ENCODE peak calls at places on chromosomes 11 and 22, in eight cellular contexts. N is bronchial epithelial cell, A is cardiac muscle cell, U is ovary, H is PC-3, I is heart left ventricle, M is right atrium auricular region, X is tibial nerve. E is an unnamed sample. For H3K36me3, the result is how much of the 10 kb centered on the place peaks cover.

GRCh38 chr22:41636467-41636866 is 15.4 kb downstream of the XRCC6 start:
- DNase-seq in X (no peak), I (peak), M (peak), U (no peak), A (no peak), N (peak), H (peak), E (no peak)

GRCh38 chr22:31286360-31287255 is 5.7 kb downstream of the PIK3IP1 start:
- DNase-seq in N (no peak), A (peak), U (no peak), X (no peak), H (no peak), I (no peak), M (no peak), E (no peak)

GRCh38 chr22:23192558-23192957 is 12.2 kb downstream of the BCR start:
- DNase-seq in X (no peak), H (no peak), I (no peak), U (no peak), M (no peak), A (no peak), N (no peak), E (peak)

GRCh38 chr22:46984751-46985506 is 222.5 kb downstream of the TBC1D22A start:
- DNase-seq in U (no peak), M (no peak), A (no peak), N (peak), I (no peak), X (no peak), H (peak), E (peak)

GRCh38 chr11:36073411-36074203 is 129.7 kb downstream of the LDLRAD3 start:
- DNase-seq in I (peak), X (no peak), M (no peak), U (peak), N (peak), A (no peak), H (peak), E (peak)

GRCh38 chr11:76980196-76980595 is 54.0 kb upstream of the B3GNT6 start:
- DNase-seq in M (no peak), I (no peak), N (no peak), U (no peak), H (no peak), A (no peak), X (no peak), E (no peak)

GRCh38 chr11:78708388-78708787 is 133.7 kb upstream of the NARS2 start:
- DNase-seq in X (no peak), M (no peak), I (no peak), U (no peak), H (peak), N (peak), A (no peak), E (no peak)

GRCh38 chr11:59186130-59186594 is 14.2 kb downstream of the DTX4 start:
- DNase-seq in A (no peak), N (peak), X (no peak), I (no peak), U (no peak), M (no peak), H (peak), E (no peak)

GRCh38 chr11:96259053-96259837 is 83.8 kb downstream of the MAML2 start:
- DNase-seq in X (no peak), M (no peak), A (no peak), H (peak), N (peak), I (no peak), U (no peak), E (no peak)

GRCh38 chr22:27999876-28000275 is 80.8 kb upstream of the PITPNB start:
- DNase-seq in A (no peak), N (no peak), I (no peak), X (no peak), H (no peak), U (no peak), M (no peak), E (no peak)

GRCh38 chr11:120205596-120206161 is 5.2 kb upstream of the OAF start:
- DNase-seq in N (peak), I (no peak), A (no peak), X (no peak), H (peak), U (no peak), M (no peak), E (no peak)

GRCh38 chr22:41526802-41527799 is 17.2 kb downstream of the POLR3H start:
- DNase-seq in I (peak), H (peak), U (peak), N (no peak), M (no peak), A (peak), X (no peak), E (no peak)

GRCh38 chr11:79167510-79168188 is 273.2 kb downstream of the TENM4 start:
- DNase-seq in M (no peak), A (no peak), H (no peak), X (no peak), I (no peak), U (no peak), N (no peak), E (no peak)

GRCh38 chr11:79412761-79413160 is 28.1 kb downstream of the TENM4 start:
- DNase-seq in X (no peak), I (no peak), H (no peak), A (no peak), N (peak), M (no peak), U (no peak), E (no peak)

GRCh38 chr11:469684-470667 is 19.9 kb downstream of the PTDSS2 start:
- DNase-seq in M (peak), N (peak), U (peak), I (no peak), A (no peak), X (peak), H (peak), E (peak)
- TF ChIP-seq CTCF in M (no peak), N (peak), U (peak), I (no peak), A (peak), X (peak), H (peak), E (peak)

GRCh38 chr11:118628031-118628430 is 20.6 kb downstream of the PHLDB1 start:
- DNase-seq in H (no peak), U (no peak), M (no peak), N (no peak), X (no peak), A (no peak), I (no peak), E (no peak)
- H3K36me3 ChIP-seq in H (under half), U (under half), M (half or more), N (under half), X (under half), A (under half), I (half or more), E (half or more)

GRCh38 chr11:13207270-13207664 is 70.3 kb upstream of the BMAL1 start:
- DNase-seq in X (no peak), N (peak), M (no peak), H (no peak), A (no peak), U (no peak), I (no peak), E (no peak)
- TF ChIP-seq CTCF in X (no peak), N (peak), M (no peak), H (no peak), A (peak), U (no peak), I (no peak), E (peak)

DNA sequence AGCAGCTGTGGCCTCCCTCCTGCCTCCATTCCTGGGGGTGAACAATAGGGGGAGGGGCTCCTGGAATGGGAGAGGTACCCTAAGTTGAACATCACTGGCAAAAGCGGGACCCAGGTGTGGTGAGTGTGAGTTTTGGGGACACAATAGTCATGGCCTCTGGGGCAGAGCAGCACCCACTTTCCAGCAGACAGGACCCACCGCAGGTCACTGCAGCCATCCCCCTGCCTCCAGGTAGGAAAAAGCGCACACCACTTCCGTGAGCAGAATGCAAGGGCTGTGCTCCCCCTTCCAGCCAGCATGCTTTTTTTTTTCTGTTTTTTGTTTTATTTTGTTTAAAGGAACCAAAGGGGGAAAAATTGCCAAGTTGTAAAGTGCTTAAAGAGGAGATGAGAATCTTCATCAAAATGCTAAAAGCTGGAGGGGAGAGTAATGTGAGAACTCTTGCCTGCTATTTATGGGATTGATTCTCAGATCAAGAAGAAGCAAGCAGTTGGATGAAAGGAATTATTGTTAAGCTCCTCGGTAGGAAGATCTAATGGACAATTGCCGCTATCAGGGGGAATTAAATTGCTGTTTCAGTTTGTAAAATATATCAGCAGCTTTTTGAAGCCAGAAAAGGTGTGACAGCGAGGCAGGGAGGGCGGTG is 152.9 kb downstream of the FEZ1 start:
- DNase-seq in A (no peak), U (no peak), M (no peak), I (no peak), N (no peak), H (no peak), X (no peak), E (no peak)
- H3K36me3 ChIP-seq in A (under half), U (under half), M (under half), I (under half), N (under half), H (under half), X (under half), E (under half)

DNA sequence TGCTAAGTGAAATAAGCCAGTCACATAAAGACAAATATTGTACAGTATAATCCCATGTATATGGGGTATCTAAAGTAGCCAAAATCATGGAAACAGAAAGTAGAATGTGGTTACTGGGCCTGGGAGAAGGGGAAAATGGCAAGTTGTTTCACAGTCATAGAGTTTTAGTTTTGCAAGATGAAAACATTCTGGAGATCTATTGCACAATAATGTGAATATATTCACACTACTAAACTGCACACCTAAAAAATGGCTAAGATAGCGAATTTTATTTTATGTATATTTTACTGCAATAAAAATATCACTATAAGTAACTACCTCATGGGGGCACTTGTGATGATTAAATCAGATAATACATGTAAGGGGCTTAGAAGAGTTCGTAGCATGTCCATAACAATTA is 72.0 kb upstream of the ARHGAP32 start:
- DNase-seq in A (no peak), X (no peak), M (no peak), U (no peak), N (no peak), H (no peak), I (no peak), E (no peak)
- TF ChIP-seq CTCF in A (no peak), X (no peak), M (no peak), U (no peak), N (no peak), H (no peak), I (no peak), E (no peak)

GRCh38 chr22:36286096-36286957 is 33.4 kb downstream of the APOL1 start:
- DNase-seq in H (peak), U (peak), I (peak), X (peak), A (peak), M (peak), N (peak), E (peak)
- H3K36me3 ChIP-seq in H (half or more), U (under half), I (half or more), X (under half), A (half or more), M (half or more), N (half or more), E (half or more)

DNA sequence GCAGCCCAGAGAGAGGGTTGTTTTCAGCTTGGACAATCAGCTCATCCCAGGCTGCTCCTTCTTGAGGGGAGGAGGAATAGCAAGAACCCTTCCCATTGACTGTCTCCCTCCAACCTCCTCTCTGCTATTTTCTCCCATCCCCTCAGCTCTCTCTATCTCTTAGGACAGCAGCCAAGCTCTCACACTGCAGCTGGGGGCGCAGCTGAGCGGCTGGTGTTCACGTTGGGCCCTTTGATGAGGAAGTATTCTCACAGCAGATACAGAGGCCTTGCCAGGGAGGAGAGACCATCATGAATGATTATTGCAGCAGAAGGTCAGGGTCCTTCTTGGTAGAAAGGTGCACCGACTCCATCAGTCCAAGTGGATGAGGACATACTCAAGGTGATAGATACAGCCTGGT is 26.5 kb upstream of the CADM1 start:
- DNase-seq in N (no peak), I (no peak), H (no peak), U (no peak), X (no peak), M (no peak), A (peak), E (no peak)
- TF ChIP-seq CTCF in N (no peak), I (no peak), H (no peak), U (no peak), X (no peak), M (no peak), A (no peak), E (no peak)

DNA sequence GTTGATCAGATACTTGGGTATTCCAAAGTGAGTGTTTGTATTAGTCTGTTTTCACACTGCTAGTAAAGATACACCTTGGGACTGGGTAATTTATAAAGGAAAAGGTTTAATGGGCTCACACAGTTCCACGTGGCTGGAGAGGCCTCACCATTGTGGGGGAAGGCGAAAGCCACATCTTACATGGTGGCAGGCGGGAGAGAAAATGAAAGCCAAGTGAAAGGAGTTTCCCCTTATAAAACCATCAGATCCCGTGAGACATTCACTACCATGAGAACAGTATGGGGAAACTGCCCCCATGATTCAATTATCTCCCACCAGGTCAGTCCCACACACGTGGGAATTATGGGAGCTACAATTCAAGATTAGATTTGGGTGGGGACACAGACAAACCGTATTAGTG is 7.0 kb downstream of the TIMM10B start:
- DNase-seq in X (no peak), M (no peak), A (no peak), I (no peak), N (no peak), U (no peak), H (no peak), E (no peak)
- H3K36me3 ChIP-seq in X (under half), M (under half), A (under half), I (half or more), N (under half), U (under half), H (under half), E (under half)

DNA sequence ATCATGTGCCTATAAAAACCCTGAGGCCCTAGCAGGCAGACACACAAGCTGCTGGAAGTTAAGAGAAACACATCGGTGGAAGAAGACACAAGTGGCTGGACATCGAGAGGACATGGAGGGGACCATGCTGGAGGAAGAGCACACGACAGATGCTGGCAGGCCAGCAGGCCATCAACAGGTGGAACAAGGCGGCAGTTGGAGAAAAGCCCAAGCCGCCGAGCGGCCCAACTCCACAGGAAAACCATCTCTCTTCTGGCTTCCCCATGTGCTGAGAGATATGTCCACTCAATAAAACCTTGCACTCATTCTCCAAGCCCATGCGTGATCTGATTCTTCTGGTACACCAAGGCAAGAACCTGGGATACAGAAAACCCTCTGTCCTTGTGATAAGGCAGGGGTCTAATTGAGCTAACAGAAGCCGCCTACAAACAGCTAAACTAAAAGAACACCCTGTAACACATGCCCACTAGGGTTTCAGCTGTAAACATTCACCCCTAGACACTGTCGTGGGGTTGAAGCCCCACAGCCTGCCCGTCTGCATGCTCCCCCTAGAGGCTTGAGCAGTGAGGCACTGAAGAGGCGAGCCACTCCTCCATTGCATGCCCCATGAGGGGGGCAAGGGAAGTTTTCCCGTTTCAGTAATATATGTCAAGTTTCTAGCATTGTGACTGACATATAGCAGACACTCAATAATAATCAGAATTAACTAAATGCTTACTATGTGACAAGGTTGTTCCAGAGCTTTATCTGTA is 39.0 kb upstream of the MMP20 start:
- DNase-seq in N (no peak), I (no peak), X (no peak), U (no peak), A (no peak), H (peak), M (no peak), E (no peak)
- TF ChIP-seq CTCF in N (peak), I (no peak), X (no peak), U (no peak), A (peak), H (peak), M (no peak), E (no peak)

GRCh38 chr11:63673579-63673978 is 2.4 kb upstream of the ATL3 start:
- DNase-seq in I (no peak), M (no peak), N (no peak), H (peak), U (no peak), A (no peak), X (no peak), E (no peak)
- H3K36me3 ChIP-seq in I (under half), M (under half), N (under half), H (under half), U (under half), A (under half), X (under half), E (under half)

E was measured in kidney.